ENCODE peak calls at places on chromosomes 7 and 10, in ten cellular contexts. X, M, C, E, I, K, Q, U, P and L are unnamed samples.

GRCh38 chr10:72912715-72913114 is 19.2 kb downstream of the OIT3 start:
- DNase-seq in X (no peak), M (no peak), C (no peak), E (no peak), I (no peak), K (no peak), Q (no peak), U (no peak), P (no peak), L (no peak)

GRCh38 chr10:30433286-30433778 is 652 bp upstream of the MAP3K8 start:
- DNase-seq in X (peak; percentile 81), M (peak; percentile 90), C (peak; percentile 38), E (no peak), I (peak; percentile 58), K (no peak), Q (peak; percentile 91), U (peak; percentile 64), P (peak; percentile 91), L (no peak)

GRCh38 chr7:151256410-151257045 is 8.0 kb upstream of the SMARCD3 start:
- DNase-seq in X (no peak), M (no peak), C (no peak), E (no peak), I (no peak), K (no peak), Q (no peak), U (no peak), P (no peak), L (no peak)

GRCh38 chr7:112668561-112668960 is 121.6 kb downstream of the TMEM168 start:
- DNase-seq in X (no peak), M (no peak), C (no peak), E (no peak), I (no peak), K (no peak), Q (no peak), U (no peak), P (peak; percentile 36), L (no peak)

GRCh38 chr10:28367419-28367818 is 64.6 kb upstream of the MPP7 start:
- DNase-seq in X (no peak), M (no peak), C (no peak), E (no peak), I (no peak), K (no peak), Q (no peak), U (no peak), P (no peak), L (no peak)

GRCh38 chr10:102651455-102652169 is 7.3 kb downstream of the TRIM8 start:
- DNase-seq in X (no peak), M (no peak), C (no peak), E (no peak), I (no peak), K (no peak), Q (no peak), U (no peak), P (no peak), L (no peak)

GRCh38 chr7:45136106-45137060 is 21.2 kb upstream of the RAMP3 start:
- DNase-seq in X (peak; percentile 23), M (peak; percentile 83), C (peak; percentile 84), E (peak; percentile 46), I (peak; percentile 44), K (peak; percentile 20), Q (no peak), U (peak; percentile 65), P (peak; percentile 76), L (peak; percentile 65)

GRCh38 chr7:103637726-103638125 is 191.7 kb upstream of the SLC26A5 start:
- DNase-seq in X (no peak), M (no peak), C (no peak), E (no peak), I (peak; percentile 22), K (peak; percentile 37), Q (no peak), U (no peak), P (no peak), L (no peak)

GRCh38 chr10:89458289-89458688 is 43.9 kb downstream of the IFIT5 start:
- DNase-seq in X (no peak), M (no peak), C (no peak), E (no peak), I (peak; percentile 34), K (peak; percentile 38), Q (no peak), U (peak; percentile 76), P (no peak), L (peak; percentile 69)

GRCh38 chr10:43119416-43120115 is 18.7 kb upstream of the CSGALNACT2 start:
- DNase-seq in X (no peak), M (no peak), C (no peak), E (no peak), I (no peak), K (no peak), Q (no peak), U (no peak), P (no peak), L (no peak)

GRCh38 chr7:107969856-107970255 is 33.1 kb downstream of the LAMB1 start:
- DNase-seq in X (no peak), M (no peak), C (no peak), E (no peak), I (no peak), K (no peak), Q (no peak), U (no peak), P (no peak), L (no peak)

GRCh38 chr7:82677064-82677463 is 233.5 kb upstream of the CACNA2D1 start:
- DNase-seq in X (no peak), M (no peak), C (peak; percentile 4), E (no peak), I (no peak), K (no peak), Q (no peak), U (no peak), P (peak; percentile 64), L (no peak)

GRCh38 chr7:29287366-29287765 is 92.8 kb downstream of the CHN2 start:
- DNase-seq in X (no peak), M (no peak), C (no peak), E (no peak), I (peak; percentile 82), K (no peak), Q (no peak), U (peak; percentile 91), P (no peak), L (peak; percentile 77)

GRCh38 chr7:143906176-143906575 is 4.2 kb upstream of the TCAF1 start:
- DNase-seq in X (no peak), M (no peak), C (no peak), E (no peak), I (no peak), K (no peak), Q (no peak), U (no peak), P (no peak), L (no peak)

GRCh38 chr7:8913687-8914086 is 480.3 kb downstream of the NXPH1 start:
- DNase-seq in X (no peak), M (no peak), C (no peak), E (no peak), I (no peak), K (no peak), Q (no peak), U (no peak), P (peak; percentile 62), L (no peak)

DNA sequence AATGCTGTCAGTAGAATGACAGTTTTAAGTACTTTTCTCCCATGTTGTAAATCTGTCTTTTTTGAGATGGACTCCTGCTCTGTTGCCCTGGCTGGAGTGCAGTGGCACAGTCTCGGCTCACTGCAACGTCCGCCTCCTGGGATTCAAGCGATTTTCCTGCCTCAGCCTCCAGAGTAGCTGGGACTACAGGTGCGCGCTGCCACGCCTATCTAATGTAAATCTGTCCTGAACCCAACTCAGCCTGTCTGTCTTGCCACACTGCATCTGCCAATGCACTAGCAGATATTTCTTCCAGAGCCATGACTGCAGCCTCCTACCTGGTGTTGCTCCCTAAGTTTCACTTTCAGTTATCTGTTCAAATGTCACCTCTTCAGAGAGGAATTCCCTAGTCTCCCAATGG is 264.1 kb downstream of the PHF14 start:
- DNase-seq in X (no peak), M (no peak), C (no peak), E (no peak), I (no peak), K (no peak), Q (no peak), U (no peak), P (no peak), L (no peak)
- H3K4me3 ChIP-seq in X (no peak overlapping the region), M (no peak overlapping the region), C (no peak overlapping the region), E (no peak overlapping the region), I (peak overlapping the region; percentile 24), K (no peak overlapping the region), Q (no peak overlapping the region), U (no peak overlapping the region), P (no peak overlapping the region), L (no peak overlapping the region)

DNA sequence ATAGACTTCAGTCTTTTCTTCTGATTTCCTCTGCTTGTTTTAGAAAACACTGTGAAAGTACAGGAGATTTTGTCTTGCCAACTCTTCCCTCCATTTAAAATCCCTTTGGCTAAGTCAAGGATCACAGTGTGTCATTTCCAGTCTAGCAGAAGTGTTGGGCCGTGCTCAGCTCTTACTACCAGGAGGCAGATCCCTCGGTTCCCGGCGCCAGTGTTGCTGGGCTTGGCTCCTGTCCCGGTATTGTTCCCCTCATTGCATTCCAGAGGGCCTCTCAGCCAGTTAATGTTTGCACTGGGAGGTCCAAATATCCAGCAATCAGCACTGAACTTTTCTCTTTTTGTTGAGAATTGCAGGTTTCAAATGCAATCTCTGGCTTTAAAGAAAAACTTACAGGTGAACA is 612.1 kb upstream of the MGMT start:
- DNase-seq in X (peak; percentile 77), M (peak; percentile 86), C (no peak), E (no peak), I (no peak), K (no peak), Q (peak; percentile 82), U (peak; percentile 0), P (peak; percentile 16), L (peak; percentile 69)
- H3K4me3 ChIP-seq in X (no peak overlapping the region), M (no peak overlapping the region), C (no peak overlapping the region), E (no peak overlapping the region), I (no peak overlapping the region), K (no peak overlapping the region), Q (no peak overlapping the region), U (no peak overlapping the region), P (no peak overlapping the region), L (no peak overlapping the region)

DNA sequence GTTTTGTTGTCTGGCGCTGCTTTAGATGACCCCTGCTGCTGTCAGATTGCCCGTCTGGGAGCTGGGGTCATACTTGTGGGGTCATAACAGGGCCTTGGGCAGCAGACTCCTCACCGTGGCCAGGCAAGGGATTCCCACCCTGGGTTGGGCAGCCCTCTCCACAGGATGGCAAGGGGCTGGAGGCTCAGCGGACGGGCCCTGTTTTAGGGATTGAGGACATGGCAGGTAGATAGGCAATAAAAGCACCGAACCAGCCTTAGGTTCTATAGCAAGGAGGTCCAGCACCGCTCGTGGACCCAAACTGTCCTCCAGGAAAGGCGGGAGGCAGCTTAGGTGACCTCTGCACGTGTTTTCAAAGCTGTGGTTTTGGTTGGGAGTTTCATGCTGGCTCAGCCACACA is 60.0 kb downstream of the GRK5 start:
- DNase-seq in X (no peak), M (no peak), C (no peak), E (no peak), I (no peak), K (no peak), Q (no peak), U (no peak), P (no peak), L (no peak)
- H3K4me3 ChIP-seq in X (no peak overlapping the region), M (no peak overlapping the region), C (no peak overlapping the region), E (no peak overlapping the region), I (no peak overlapping the region), K (no peak overlapping the region), Q (no peak overlapping the region), U (no peak overlapping the region), P (no peak overlapping the region), L (no peak overlapping the region)

DNA sequence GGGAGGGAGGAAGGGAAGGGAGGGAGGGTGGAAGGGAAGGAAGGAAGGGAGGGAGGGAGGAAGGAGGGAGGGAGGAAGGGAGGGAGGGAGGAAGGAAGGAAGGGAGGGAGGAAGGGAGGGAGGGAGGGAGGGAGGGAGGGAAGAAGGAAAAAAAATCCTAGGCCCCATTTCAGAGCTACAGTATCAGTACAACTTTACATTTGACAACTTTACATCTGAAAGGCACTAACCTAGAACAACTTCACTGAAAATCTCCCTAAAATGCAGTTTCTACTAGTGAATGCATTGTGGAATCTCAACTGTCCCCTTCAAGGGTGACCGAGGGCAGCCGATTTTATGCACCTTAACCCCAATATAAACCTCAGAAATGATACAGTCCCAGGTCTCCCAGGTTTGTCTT is 259.8 kb upstream of the GALNT17 start:
- DNase-seq in X (no peak), M (no peak), C (no peak), E (no peak), I (no peak), K (no peak), Q (no peak), U (no peak), P (no peak), L (no peak)
- H3K4me3 ChIP-seq in X (no peak overlapping the region), M (no peak overlapping the region), C (no peak overlapping the region), E (no peak overlapping the region), I (no peak overlapping the region), K (no peak overlapping the region), Q (no peak overlapping the region), U (no peak overlapping the region), P (no peak overlapping the region), L (no peak overlapping the region)